ENCODE peak calls at places on chromosome 17, in seven cellular contexts. One of them, this sample, is unnamed.

GRCh38 chr17:1109606-1110523 is 69.9 kb downstream of the ABR start:
- DNase-seq in CD8-positive, alpha-beta memory T cell: peak
- DNase-seq in astrocyte of the spinal cord: no peak
- DNase-seq in A549: peak
- DNase-seq in upper lobe of right lung: peak
- DNase-seq in mucosa of descending colon: peak
- DNase-seq in heart right ventricle: no peak
- DNase-seq in this sample: peak

GRCh38 chr17:8964801-8965393 is 610 bp downstream of the PIK3R5 start:
- DNase-seq in heart right ventricle: no peak
- DNase-seq in mucosa of descending colon: no peak
- DNase-seq in upper lobe of right lung: peak
- DNase-seq in A549: no peak
- DNase-seq in CD8-positive, alpha-beta memory T cell: peak
- DNase-seq in astrocyte of the spinal cord: no peak
- DNase-seq in this sample: peak

GRCh38 chr17:37392024-37392590 is 14.5 kb downstream of the ACACA start:
- DNase-seq in heart right ventricle: no peak
- DNase-seq in upper lobe of right lung: no peak
- DNase-seq in CD8-positive, alpha-beta memory T cell: no peak
- DNase-seq in mucosa of descending colon: no peak
- DNase-seq in A549: peak
- DNase-seq in astrocyte of the spinal cord: peak
- DNase-seq in this sample: no peak

GRCh38 chr17:7704601-7705268 is at the start of gene EFNB3:
- DNase-seq in heart right ventricle: no peak
- DNase-seq in A549: peak
- DNase-seq in mucosa of descending colon: no peak
- DNase-seq in upper lobe of right lung: no peak
- DNase-seq in CD8-positive, alpha-beta memory T cell: no peak
- DNase-seq in astrocyte of the spinal cord: peak
- DNase-seq in this sample: no peak

GRCh38 chr17:8430966-8431365 is 4.7 kb upstream of the NDEL1 start:
- DNase-seq in heart right ventricle: peak
- DNase-seq in CD8-positive, alpha-beta memory T cell: no peak
- DNase-seq in astrocyte of the spinal cord: peak
- DNase-seq in A549: no peak
- DNase-seq in mucosa of descending colon: no peak
- DNase-seq in upper lobe of right lung: no peak
- DNase-seq in this sample: no peak

GRCh38 chr17:28468781-28469180 is 4.7 kb upstream of the SLC13A2 start:
- DNase-seq in upper lobe of right lung: no peak
- DNase-seq in astrocyte of the spinal cord: no peak
- DNase-seq in A549: no peak
- DNase-seq in heart right ventricle: no peak
- DNase-seq in mucosa of descending colon: no peak
- DNase-seq in CD8-positive, alpha-beta memory T cell: no peak
- DNase-seq in this sample: no peak

GRCh38 chr17:11896199-11896598 is 101.1 kb downstream of the ZNF18 start:
- DNase-seq in astrocyte of the spinal cord: no peak
- DNase-seq in CD8-positive, alpha-beta memory T cell: no peak
- DNase-seq in heart right ventricle: no peak
- DNase-seq in upper lobe of right lung: no peak
- DNase-seq in A549: no peak
- DNase-seq in mucosa of descending colon: no peak
- DNase-seq in this sample: no peak

GRCh38 chr17:59839646-59840328 is 53.0 kb downstream of the TUBD1 start:
- DNase-seq in CD8-positive, alpha-beta memory T cell: no peak
- DNase-seq in astrocyte of the spinal cord: peak
- DNase-seq in A549: peak
- DNase-seq in heart right ventricle: no peak
- DNase-seq in mucosa of descending colon: no peak
- DNase-seq in upper lobe of right lung: no peak
- DNase-seq in this sample: no peak

GRCh38 chr17:42329025-42329976 is 41.0 kb downstream of the STAT5A start:
- DNase-seq in CD8-positive, alpha-beta memory T cell: no peak
- DNase-seq in astrocyte of the spinal cord: peak
- DNase-seq in A549: peak
- DNase-seq in upper lobe of right lung: no peak
- DNase-seq in mucosa of descending colon: no peak
- DNase-seq in heart right ventricle: no peak
- DNase-seq in this sample: no peak

GRCh38 chr17:55386931-55387330 is 34.7 kb downstream of the MMD start:
- DNase-seq in CD8-positive, alpha-beta memory T cell: no peak
- DNase-seq in upper lobe of right lung: no peak
- DNase-seq in heart right ventricle: no peak
- DNase-seq in A549: no peak
- DNase-seq in astrocyte of the spinal cord: no peak
- DNase-seq in mucosa of descending colon: no peak
- DNase-seq in this sample: no peak

GRCh38 chr17:82970067-82970466 is 109.3 kb upstream of the METRNL start:
- DNase-seq in mucosa of descending colon: no peak
- DNase-seq in astrocyte of the spinal cord: no peak
- DNase-seq in heart right ventricle: no peak
- DNase-seq in CD8-positive, alpha-beta memory T cell: no peak
- DNase-seq in upper lobe of right lung: peak
- DNase-seq in A549: no peak
- DNase-seq in this sample: no peak

GRCh38 chr17:74566132-74566753 is 1.1 kb downstream of the CD300H start:
- DNase-seq in upper lobe of right lung: no peak
- DNase-seq in CD8-positive, alpha-beta memory T cell: no peak
- DNase-seq in astrocyte of the spinal cord: no peak
- DNase-seq in heart right ventricle: no peak
- DNase-seq in A549: peak
- DNase-seq in mucosa of descending colon: peak
- DNase-seq in this sample: peak

GRCh38 chr17:41956522-41956921 is 10.1 kb upstream of the CNP start:
- DNase-seq in A549: no peak
- DNase-seq in upper lobe of right lung: no peak
- DNase-seq in heart right ventricle: no peak
- DNase-seq in astrocyte of the spinal cord: no peak
- DNase-seq in mucosa of descending colon: no peak
- DNase-seq in CD8-positive, alpha-beta memory T cell: no peak
- DNase-seq in this sample: no peak

GRCh38 chr17:79630821-79631639 is 20.2 kb upstream of the RBFOX3 start:
- DNase-seq in A549: no peak
- DNase-seq in heart right ventricle: peak
- DNase-seq in upper lobe of right lung: peak
- DNase-seq in astrocyte of the spinal cord: no peak
- DNase-seq in mucosa of descending colon: no peak
- DNase-seq in CD8-positive, alpha-beta memory T cell: peak
- DNase-seq in this sample: peak

GRCh38 chr17:30226878-30227277 is 8.6 kb downstream of the SLC6A4 start:
- DNase-seq in A549: no peak
- DNase-seq in astrocyte of the spinal cord: peak
- DNase-seq in upper lobe of right lung: no peak
- DNase-seq in mucosa of descending colon: no peak
- DNase-seq in CD8-positive, alpha-beta memory T cell: no peak
- DNase-seq in heart right ventricle: no peak
- DNase-seq in this sample: no peak

GRCh38 chr17:40935624-40936023 is 1.8 kb downstream of the KRT23 start:
- DNase-seq in astrocyte of the spinal cord: no peak
- DNase-seq in upper lobe of right lung: no peak
- DNase-seq in CD8-positive, alpha-beta memory T cell: no peak
- DNase-seq in heart right ventricle: no peak
- DNase-seq in A549: no peak
- DNase-seq in mucosa of descending colon: no peak
- DNase-seq in this sample: no peak

GRCh38 chr17:16977932-16978331 is 6.0 kb upstream of the TNFRSF13B start:
- DNase-seq in heart right ventricle: no peak
- DNase-seq in astrocyte of the spinal cord: no peak
- DNase-seq in CD8-positive, alpha-beta memory T cell: no peak
- DNase-seq in A549: no peak
- DNase-seq in mucosa of descending colon: no peak
- DNase-seq in upper lobe of right lung: no peak
- DNase-seq in this sample: no peak

GRCh38 chr17:40456396-40456951 is 13.2 kb downstream of the IGFBP4 start:
- DNase-seq in mucosa of descending colon: no peak
- DNase-seq in upper lobe of right lung: peak
- DNase-seq in astrocyte of the spinal cord: no peak
- DNase-seq in heart right ventricle: no peak
- DNase-seq in CD8-positive, alpha-beta memory T cell: no peak
- DNase-seq in A549: peak
- DNase-seq in this sample: no peak

GRCh38 chr17:40323731-40324650 is 15.0 kb downstream of the RARA start:
- DNase-seq in upper lobe of right lung: no peak
- DNase-seq in mucosa of descending colon: peak
- DNase-seq in astrocyte of the spinal cord: no peak
- DNase-seq in heart right ventricle: peak
- DNase-seq in A549: no peak
- DNase-seq in CD8-positive, alpha-beta memory T cell: peak
- DNase-seq in this sample: no peak

GRCh38 chr17:48038687-48039086 is 1.1 kb upstream of the COPZ2 start:
- DNase-seq in A549: no peak
- DNase-seq in astrocyte of the spinal cord: no peak
- DNase-seq in upper lobe of right lung: no peak
- DNase-seq in heart right ventricle: no peak
- DNase-seq in mucosa of descending colon: no peak
- DNase-seq in CD8-positive, alpha-beta memory T cell: no peak
- DNase-seq in this sample: no peak

GRCh38 chr17:66841328-66841727 is 6.4 kb downstream of the CACNG5 start:
- DNase-seq in CD8-positive, alpha-beta memory T cell: no peak
- DNase-seq in heart right ventricle: no peak
- DNase-seq in A549: no peak
- DNase-seq in upper lobe of right lung: no peak
- DNase-seq in astrocyte of the spinal cord: no peak
- DNase-seq in mucosa of descending colon: no peak
- DNase-seq in this sample: no peak

GRCh38 chr17:4463818-4464501 is 30.2 kb downstream of the SPNS3 start:
- DNase-seq in CD8-positive, alpha-beta memory T cell: no peak
- DNase-seq in upper lobe of right lung: no peak
- DNase-seq in A549: no peak
- DNase-seq in mucosa of descending colon: no peak
- DNase-seq in heart right ventricle: peak
- DNase-seq in astrocyte of the spinal cord: no peak
- DNase-seq in this sample: no peak

GRCh38 chr17:21301593-21302550 is 17.4 kb downstream of the MAP2K3 start:
- DNase-seq in astrocyte of the spinal cord: no peak
- DNase-seq in heart right ventricle: no peak
- DNase-seq in mucosa of descending colon: peak
- DNase-seq in CD8-positive, alpha-beta memory T cell: no peak
- DNase-seq in upper lobe of right lung: peak
- DNase-seq in A549: no peak
- DNase-seq in this sample: peak

DNA sequence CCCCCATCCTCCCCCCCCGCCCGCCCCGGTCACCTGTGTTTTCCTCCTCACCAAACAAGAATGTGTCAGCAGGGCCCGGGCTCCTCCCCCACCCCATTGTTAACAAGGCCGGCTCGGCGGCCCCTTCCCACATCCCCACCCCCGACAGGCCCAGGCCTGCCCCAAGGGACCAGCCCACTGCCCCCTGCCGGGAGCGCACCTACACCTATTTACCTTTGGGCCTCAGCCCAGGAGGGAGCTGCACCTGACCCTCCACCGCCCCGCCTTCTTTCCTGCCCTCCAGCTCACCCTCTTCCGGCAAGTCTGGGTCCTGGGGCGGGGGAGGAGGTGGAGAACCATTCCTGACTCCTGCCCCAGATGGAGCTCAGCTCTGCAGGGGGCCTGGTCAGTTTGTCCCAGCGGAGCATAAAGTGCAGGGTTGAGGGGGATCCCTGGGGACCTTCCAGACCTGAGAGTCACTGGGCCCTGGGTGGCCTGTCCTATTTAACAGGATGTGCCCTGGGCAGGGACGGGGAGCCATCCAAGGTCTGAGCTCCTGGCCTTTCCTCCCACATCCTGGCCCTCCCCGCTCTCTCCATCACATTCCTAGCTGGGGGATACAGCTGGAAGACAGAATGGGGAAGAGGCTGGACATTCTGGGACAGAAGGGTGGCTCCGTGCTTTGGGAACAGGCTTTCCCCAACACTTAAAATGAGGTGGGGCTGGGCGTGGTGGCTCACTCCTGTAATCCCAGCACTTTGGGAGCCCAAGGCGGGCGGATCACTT is 8.3 kb downstream of the FOXJ1 start:
- DNase-seq in CD8-positive, alpha-beta memory T cell: no peak
- DNase-seq in heart right ventricle: no peak
- DNase-seq in upper lobe of right lung: peak
- DNase-seq in astrocyte of the spinal cord: no peak
- DNase-seq in A549: no peak
- DNase-seq in mucosa of descending colon: peak
- DNase-seq in this sample: no peak
- H3K4me3 ChIP-seq in CD8-positive, alpha-beta memory T cell: no peak
- H3K4me3 ChIP-seq in heart right ventricle: no peak
- H3K4me3 ChIP-seq in upper lobe of right lung: peak
- H3K4me3 ChIP-seq in astrocyte of the spinal cord: no peak
- H3K4me3 ChIP-seq in A549: no peak
- H3K4me3 ChIP-seq in mucosa of descending colon: no peak
- H3K4me3 ChIP-seq in this sample: no peak

GRCh38 chr17:72714357-72714966 is 378.0 kb downstream of the SLC39A11 start:
- DNase-seq in upper lobe of right lung: no peak
- DNase-seq in mucosa of descending colon: no peak
- DNase-seq in CD8-positive, alpha-beta memory T cell: no peak
- DNase-seq in heart right ventricle: no peak
- DNase-seq in A549: peak
- DNase-seq in astrocyte of the spinal cord: no peak
- DNase-seq in this sample: no peak

GRCh38 chr17:72710834-72711233 is 381.7 kb downstream of the SLC39A11 start:
- DNase-seq in astrocyte of the spinal cord: no peak
- DNase-seq in mucosa of descending colon: no peak
- DNase-seq in A549: no peak
- DNase-seq in heart right ventricle: no peak
- DNase-seq in upper lobe of right lung: no peak
- DNase-seq in CD8-positive, alpha-beta memory T cell: no peak
- DNase-seq in this sample: no peak

GRCh38 chr17:72711531-72712310 is 380.8 kb downstream of the SLC39A11 start:
- DNase-seq in upper lobe of right lung: no peak
- DNase-seq in astrocyte of the spinal cord: no peak
- DNase-seq in mucosa of descending colon: no peak
- DNase-seq in heart right ventricle: no peak
- DNase-seq in CD8-positive, alpha-beta memory T cell: no peak
- DNase-seq in A549: no peak
- DNase-seq in this sample: no peak

GRCh38 chr17:72715906-72716572 is 376.4 kb downstream of the SLC39A11 start:
- DNase-seq in astrocyte of the spinal cord: peak
- DNase-seq in heart right ventricle: no peak
- DNase-seq in mucosa of descending colon: no peak
- DNase-seq in CD8-positive, alpha-beta memory T cell: no peak
- DNase-seq in A549: peak
- DNase-seq in upper lobe of right lung: no peak
- DNase-seq in this sample: no peak

GRCh38 chr17:72713701-72714100 is 378.8 kb downstream of the SLC39A11 start:
- DNase-seq in mucosa of descending colon: no peak
- DNase-seq in astrocyte of the spinal cord: no peak
- DNase-seq in CD8-positive, alpha-beta memory T cell: no peak
- DNase-seq in upper lobe of right lung: no peak
- DNase-seq in heart right ventricle: no peak
- DNase-seq in A549: no peak
- DNase-seq in this sample: no peak
- H3K4me3 ChIP-seq in mucosa of descending colon: no peak
- H3K4me3 ChIP-seq in astrocyte of the spinal cord: no peak
- H3K4me3 ChIP-seq in CD8-positive, alpha-beta memory T cell: no peak
- H3K4me3 ChIP-seq in upper lobe of right lung: no peak
- H3K4me3 ChIP-seq in heart right ventricle: no peak
- H3K4me3 ChIP-seq in A549: no peak
- H3K4me3 ChIP-seq in this sample: no peak

GRCh38 chr17:75739174-75739573 is 17.9 kb downstream of the ITGB4 start:
- DNase-seq in CD8-positive, alpha-beta memory T cell: no peak
- DNase-seq in astrocyte of the spinal cord: no peak
- DNase-seq in mucosa of descending colon: no peak
- DNase-seq in heart right ventricle: no peak
- DNase-seq in A549: no peak
- DNase-seq in upper lobe of right lung: no peak
- DNase-seq in this sample: no peak
- H3K4me3 ChIP-seq in CD8-positive, alpha-beta memory T cell: no peak
- H3K4me3 ChIP-seq in astrocyte of the spinal cord: no peak
- H3K4me3 ChIP-seq in mucosa of descending colon: no peak
- H3K4me3 ChIP-seq in heart right ventricle: no peak
- H3K4me3 ChIP-seq in A549: no peak
- H3K4me3 ChIP-seq in upper lobe of right lung: no peak
- H3K4me3 ChIP-seq in this sample: no peak

GRCh38 chr17:2391597-2392251 is 9.1 kb downstream of the MNT start:
- DNase-seq in CD8-positive, alpha-beta memory T cell: no peak
- DNase-seq in mucosa of descending colon: no peak
- DNase-seq in astrocyte of the spinal cord: no peak
- DNase-seq in heart right ventricle: no peak
- DNase-seq in upper lobe of right lung: no peak
- DNase-seq in A549: no peak
- DNase-seq in this sample: no peak
- H3K4me3 ChIP-seq in CD8-positive, alpha-beta memory T cell: peak
- H3K4me3 ChIP-seq in mucosa of descending colon: no peak
- H3K4me3 ChIP-seq in astrocyte of the spinal cord: peak
- H3K4me3 ChIP-seq in heart right ventricle: peak
- H3K4me3 ChIP-seq in upper lobe of right lung: peak
- H3K4me3 ChIP-seq in A549: peak
- H3K4me3 ChIP-seq in this sample: peak

This sample was measured in Peyer's patch.